ENCODE peak calls at places on chromosomes 3 and 15, in nine cellular contexts. One of them, this sample, is unnamed.

GRCh38 chr15:54150255-54150654 is 172.0 kb downstream of the UNC13C start:
- DNase-seq in HCT116: no peak
- DNase-seq in ovary: no peak
- DNase-seq in WTC11: no peak
- DNase-seq in AG04450: no peak
- DNase-seq in CD4-positive, alpha-beta T cell: no peak
- DNase-seq in tibial artery: no peak
- DNase-seq in CD8-positive, alpha-beta T cell: no peak
- DNase-seq in choroid plexus epithelial cell: peak; percentile 67
- DNase-seq in this sample: no peak

GRCh38 chr3:58009026-58009748 is 965 bp downstream of the FLNB start:
- DNase-seq in HCT116: no peak
- DNase-seq in ovary: peak; percentile 45
- DNase-seq in WTC11: peak; percentile 49
- DNase-seq in AG04450: no peak
- DNase-seq in CD4-positive, alpha-beta T cell: peak; percentile 44
- DNase-seq in tibial artery: no peak
- DNase-seq in CD8-positive, alpha-beta T cell: peak; percentile 11
- DNase-seq in choroid plexus epithelial cell: no peak
- DNase-seq in this sample: no peak

GRCh38 chr3:77370413-77370812 is 330.5 kb downstream of the ROBO2 start:
- DNase-seq in HCT116: no peak
- DNase-seq in ovary: peak; percentile 20
- DNase-seq in WTC11: no peak
- DNase-seq in AG04450: peak; percentile 44
- DNase-seq in CD4-positive, alpha-beta T cell: no peak
- DNase-seq in tibial artery: no peak
- DNase-seq in CD8-positive, alpha-beta T cell: no peak
- DNase-seq in choroid plexus epithelial cell: peak; percentile 71
- DNase-seq in this sample: peak; percentile 45

GRCh38 chr15:51172190-51172589 is 77.5 kb upstream of the TNFAIP8L3 start:
- DNase-seq in HCT116: no peak
- DNase-seq in ovary: no peak
- DNase-seq in WTC11: no peak
- DNase-seq in AG04450: peak; percentile 8
- DNase-seq in CD4-positive, alpha-beta T cell: no peak
- DNase-seq in tibial artery: no peak
- DNase-seq in CD8-positive, alpha-beta T cell: no peak
- DNase-seq in choroid plexus epithelial cell: peak; percentile 40
- DNase-seq in this sample: no peak

GRCh38 chr3:184733181-184733580 is 21.3 kb upstream of the MAGEF1 start:
- DNase-seq in HCT116: no peak
- DNase-seq in ovary: no peak
- DNase-seq in WTC11: no peak
- DNase-seq in AG04450: no peak
- DNase-seq in CD4-positive, alpha-beta T cell: no peak
- DNase-seq in tibial artery: no peak
- DNase-seq in CD8-positive, alpha-beta T cell: no peak
- DNase-seq in choroid plexus epithelial cell: no peak
- DNase-seq in this sample: no peak

GRCh38 chr15:39511000-39511914 is 69.6 kb upstream of the THBS1 start:
- DNase-seq in HCT116: peak; percentile 0
- DNase-seq in ovary: peak; percentile 52
- DNase-seq in WTC11: no peak
- DNase-seq in AG04450: peak; percentile 77
- DNase-seq in CD4-positive, alpha-beta T cell: no peak
- DNase-seq in tibial artery: peak; percentile 58
- DNase-seq in CD8-positive, alpha-beta T cell: no peak
- DNase-seq in choroid plexus epithelial cell: peak; percentile 87
- DNase-seq in this sample: peak; percentile 66

GRCh38 chr15:91940466-91941381 is 87.2 kb downstream of the SLCO3A1 start:
- DNase-seq in HCT116: no peak
- DNase-seq in ovary: no peak
- DNase-seq in WTC11: no peak
- DNase-seq in AG04450: no peak
- DNase-seq in CD4-positive, alpha-beta T cell: no peak
- DNase-seq in tibial artery: no peak
- DNase-seq in CD8-positive, alpha-beta T cell: no peak
- DNase-seq in choroid plexus epithelial cell: no peak
- DNase-seq in this sample: no peak

GRCh38 chr15:39269821-39270220 is 311.1 kb upstream of the THBS1 start:
- DNase-seq in HCT116: no peak
- DNase-seq in ovary: no peak
- DNase-seq in WTC11: no peak
- DNase-seq in AG04450: no peak
- DNase-seq in CD4-positive, alpha-beta T cell: no peak
- DNase-seq in tibial artery: no peak
- DNase-seq in CD8-positive, alpha-beta T cell: no peak
- DNase-seq in choroid plexus epithelial cell: no peak
- DNase-seq in this sample: no peak

GRCh38 chr15:40146037-40146436 is 14.8 kb upstream of the BUB1B start:
- DNase-seq in HCT116: peak; percentile 51
- DNase-seq in ovary: no peak
- DNase-seq in WTC11: no peak
- DNase-seq in AG04450: no peak
- DNase-seq in CD4-positive, alpha-beta T cell: no peak
- DNase-seq in tibial artery: no peak
- DNase-seq in CD8-positive, alpha-beta T cell: no peak
- DNase-seq in choroid plexus epithelial cell: peak; percentile 59
- DNase-seq in this sample: no peak

GRCh38 chr3:189621948-189622603 is 9.1 kb upstream of the TP63 start:
- DNase-seq in HCT116: no peak
- DNase-seq in ovary: no peak
- DNase-seq in WTC11: no peak
- DNase-seq in AG04450: no peak
- DNase-seq in CD4-positive, alpha-beta T cell: no peak
- DNase-seq in tibial artery: no peak
- DNase-seq in CD8-positive, alpha-beta T cell: no peak
- DNase-seq in choroid plexus epithelial cell: no peak
- DNase-seq in this sample: no peak

GRCh38 chr3:72664576-72664975 is 183.7 kb downstream of the SHQ1 start:
- DNase-seq in HCT116: no peak
- DNase-seq in ovary: no peak
- DNase-seq in WTC11: no peak
- DNase-seq in AG04450: no peak
- DNase-seq in CD4-positive, alpha-beta T cell: no peak
- DNase-seq in tibial artery: no peak
- DNase-seq in CD8-positive, alpha-beta T cell: no peak
- DNase-seq in choroid plexus epithelial cell: peak; percentile 50
- DNase-seq in this sample: no peak

GRCh38 chr15:66646308-66646707 is 55.7 kb upstream of the SMAD6 start:
- DNase-seq in HCT116: no peak
- DNase-seq in ovary: no peak
- DNase-seq in WTC11: no peak
- DNase-seq in AG04450: no peak
- DNase-seq in CD4-positive, alpha-beta T cell: no peak
- DNase-seq in tibial artery: no peak
- DNase-seq in CD8-positive, alpha-beta T cell: no peak
- DNase-seq in choroid plexus epithelial cell: no peak
- DNase-seq in this sample: peak; percentile 16

GRCh38 chr15:26971303-26972018 is 480 bp downstream of the GABRG3 start:
- DNase-seq in HCT116: no peak
- DNase-seq in ovary: no peak
- DNase-seq in WTC11: peak; percentile 49
- DNase-seq in AG04450: no peak
- DNase-seq in CD4-positive, alpha-beta T cell: no peak
- DNase-seq in tibial artery: no peak
- DNase-seq in CD8-positive, alpha-beta T cell: no peak
- DNase-seq in choroid plexus epithelial cell: no peak
- DNase-seq in this sample: no peak
- TF ChIP-seq CTCF in HCT116: no peak
- TF ChIP-seq CTCF in ovary: no peak
- TF ChIP-seq CTCF in WTC11: no peak
- TF ChIP-seq CTCF in AG04450: no peak
- TF ChIP-seq CTCF in CD4-positive, alpha-beta T cell: no peak
- TF ChIP-seq CTCF in tibial artery: no peak
- TF ChIP-seq CTCF in CD8-positive, alpha-beta T cell: no peak
- TF ChIP-seq CTCF in choroid plexus epithelial cell: no peak
- TF ChIP-seq CTCF in this sample: no peak

GRCh38 chr3:79517766-79518413 is 249.9 kb downstream of the ROBO1 start:
- DNase-seq in HCT116: no peak
- DNase-seq in ovary: no peak
- DNase-seq in WTC11: peak; percentile 32
- DNase-seq in AG04450: no peak
- DNase-seq in CD4-positive, alpha-beta T cell: no peak
- DNase-seq in tibial artery: no peak
- DNase-seq in CD8-positive, alpha-beta T cell: no peak
- DNase-seq in choroid plexus epithelial cell: peak; percentile 78
- DNase-seq in this sample: no peak
- TF ChIP-seq CTCF in HCT116: peak; percentile 32
- TF ChIP-seq CTCF in ovary: no peak
- TF ChIP-seq CTCF in WTC11: no peak
- TF ChIP-seq CTCF in AG04450: peak; percentile 78
- TF ChIP-seq CTCF in CD4-positive, alpha-beta T cell: no peak
- TF ChIP-seq CTCF in tibial artery: no peak
- TF ChIP-seq CTCF in CD8-positive, alpha-beta T cell: no peak
- TF ChIP-seq CTCF in choroid plexus epithelial cell: peak; percentile 85
- TF ChIP-seq CTCF in this sample: peak; percentile 69

DNA sequence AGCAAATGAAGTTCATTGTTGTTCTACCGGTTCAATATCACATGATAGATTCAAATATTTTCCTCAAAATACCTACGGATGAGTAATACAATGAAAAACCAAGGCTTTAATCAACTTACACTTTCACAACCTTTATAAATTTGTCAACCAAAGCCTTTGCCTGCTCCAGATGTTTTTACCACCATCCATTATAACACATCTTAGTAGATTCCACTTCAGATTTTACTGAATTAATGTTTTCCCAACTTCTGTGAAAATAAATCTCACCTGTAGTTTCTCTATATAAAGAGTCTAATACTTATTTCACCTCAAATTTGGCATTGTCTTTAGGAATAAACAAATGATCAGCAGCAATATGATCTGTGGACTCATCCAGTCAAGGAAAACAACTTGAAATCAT is 131.1 kb downstream of the ZNF280D start:
- DNase-seq in HCT116: no peak
- DNase-seq in ovary: no peak
- DNase-seq in WTC11: no peak
- DNase-seq in AG04450: no peak
- DNase-seq in CD4-positive, alpha-beta T cell: no peak
- DNase-seq in tibial artery: no peak
- DNase-seq in CD8-positive, alpha-beta T cell: no peak
- DNase-seq in choroid plexus epithelial cell: no peak
- DNase-seq in this sample: no peak
- TF ChIP-seq CTCF in HCT116: no peak
- TF ChIP-seq CTCF in ovary: no peak
- TF ChIP-seq CTCF in WTC11: no peak
- TF ChIP-seq CTCF in AG04450: no peak
- TF ChIP-seq CTCF in CD4-positive, alpha-beta T cell: no peak
- TF ChIP-seq CTCF in tibial artery: no peak
- TF ChIP-seq CTCF in CD8-positive, alpha-beta T cell: no peak
- TF ChIP-seq CTCF in choroid plexus epithelial cell: no peak
- TF ChIP-seq CTCF in this sample: no peak

DNA sequence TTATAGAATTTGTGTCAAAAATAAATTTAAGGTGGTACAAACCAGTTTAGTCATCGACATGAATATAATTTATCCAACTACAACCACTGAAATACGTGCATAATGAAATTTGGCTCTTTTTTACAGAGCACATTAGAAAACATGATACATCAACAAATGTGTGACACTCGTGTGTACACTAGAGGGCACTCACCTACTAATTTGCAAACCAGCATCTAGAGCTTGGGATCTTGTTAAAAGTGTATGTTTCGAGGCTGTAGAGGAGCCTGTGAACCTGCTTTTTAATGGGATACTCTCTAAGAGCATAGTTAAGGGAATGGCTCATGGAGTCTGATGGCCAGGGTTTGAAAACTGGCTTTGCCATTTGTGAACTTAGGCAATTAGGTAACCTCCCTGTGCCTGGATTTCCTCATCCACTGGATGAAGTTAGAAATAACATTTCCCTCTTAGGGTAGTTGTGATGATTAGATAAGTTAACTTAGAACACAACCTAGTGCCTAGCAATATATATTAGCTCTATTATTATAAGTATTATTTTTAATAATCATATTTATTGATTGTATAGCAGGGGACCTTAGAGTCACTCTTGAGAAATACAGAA is 8.8 kb upstream of the CPOX start:
- DNase-seq in HCT116: peak; percentile 71
- DNase-seq in ovary: no peak
- DNase-seq in WTC11: no peak
- DNase-seq in AG04450: peak; percentile 47
- DNase-seq in CD4-positive, alpha-beta T cell: no peak
- DNase-seq in tibial artery: peak; percentile 23
- DNase-seq in CD8-positive, alpha-beta T cell: no peak
- DNase-seq in choroid plexus epithelial cell: peak; percentile 87
- DNase-seq in this sample: no peak
- TF ChIP-seq CTCF in HCT116: peak; percentile 82
- TF ChIP-seq CTCF in ovary: peak; percentile 28
- TF ChIP-seq CTCF in WTC11: peak; percentile 43
- TF ChIP-seq CTCF in AG04450: peak; percentile 85
- TF ChIP-seq CTCF in CD4-positive, alpha-beta T cell: peak; percentile 74
- TF ChIP-seq CTCF in tibial artery: peak; percentile 76
- TF ChIP-seq CTCF in CD8-positive, alpha-beta T cell: peak; percentile 72
- TF ChIP-seq CTCF in choroid plexus epithelial cell: peak; percentile 73
- TF ChIP-seq CTCF in this sample: peak; percentile 77

DNA sequence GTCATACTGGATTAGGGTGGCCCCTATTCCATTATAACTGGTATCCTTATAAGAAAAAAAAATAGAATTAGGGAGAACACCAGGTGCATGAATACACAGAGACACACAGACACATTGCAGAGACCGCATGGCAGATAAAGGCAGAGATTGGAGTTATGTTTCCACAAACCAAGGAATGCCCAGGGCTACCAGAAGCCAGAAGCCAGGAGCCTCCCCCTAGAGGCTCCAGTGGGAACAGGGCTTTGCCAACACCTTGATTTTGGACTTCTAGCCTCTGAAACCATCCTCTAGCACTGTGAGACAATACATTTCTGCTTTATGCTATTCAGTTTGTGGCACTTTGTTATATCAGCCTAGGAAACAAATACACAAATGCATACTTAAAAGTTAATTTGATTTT is 10.4 kb downstream of the GOLM2 start:
- DNase-seq in HCT116: peak; percentile 26
- DNase-seq in ovary: no peak
- DNase-seq in WTC11: peak; percentile 52
- DNase-seq in AG04450: no peak
- DNase-seq in CD4-positive, alpha-beta T cell: no peak
- DNase-seq in tibial artery: no peak
- DNase-seq in CD8-positive, alpha-beta T cell: no peak
- DNase-seq in choroid plexus epithelial cell: no peak
- DNase-seq in this sample: no peak
- TF ChIP-seq CTCF in HCT116: peak; percentile 79
- TF ChIP-seq CTCF in ovary: no peak
- TF ChIP-seq CTCF in WTC11: peak; percentile 44
- TF ChIP-seq CTCF in AG04450: peak; percentile 46
- TF ChIP-seq CTCF in CD4-positive, alpha-beta T cell: no peak
- TF ChIP-seq CTCF in tibial artery: no peak
- TF ChIP-seq CTCF in CD8-positive, alpha-beta T cell: no peak
- TF ChIP-seq CTCF in choroid plexus epithelial cell: peak; percentile 59
- TF ChIP-seq CTCF in this sample: peak; percentile 9

This sample was measured in AG09319.